ENCODE peak calls at places on chromosomes 6 and 20, in six cellular contexts. E, O, F, G, Z and B are unnamed samples.
A peak's percentile ranks its signal among the peaks of the same experiment; 100 is the strongest.

GRCh38 chr6:44512868-44513641 is 125.5 kb downstream of the CDC5L start:
- DNase-seq in E (no peak), O (no peak), F (no peak), G (no peak), Z (no peak), B (no peak)

GRCh38 chr20:46123482-46124245 is 5.5 kb downstream of the CD40 start:
- DNase-seq in E (no peak), O (no peak), F (no peak), G (no peak), Z (no peak), B (no peak)

GRCh38 chr6:145071836-145072235 is 663.5 kb downstream of the EPM2A start:
- DNase-seq in E (no peak), O (no peak), F (no peak), G (no peak), Z (no peak), B (no peak)

GRCh38 chr6:6319947-6320811 is at the start of gene F13A1:
- DNase-seq in E (no peak), O (no peak), F (no peak), G (no peak), Z (peak; percentile 28), B (no peak)

GRCh38 chr20:46011631-46012482 is 3.1 kb downstream of the MMP9 start:
- DNase-seq in E (no peak), O (peak; percentile 53), F (no peak), G (no peak), Z (peak; percentile 82), B (peak; percentile 44)

GRCh38 chr20:59994697-59995122 is 36.5 kb downstream of the CDH26 start:
- DNase-seq in E (no peak), O (peak; percentile 35), F (no peak), G (no peak), Z (no peak), B (no peak)

GRCh38 chr6:20608371-20608770 is 74.1 kb downstream of the CDKAL1 start:
- DNase-seq in E (no peak), O (no peak), F (no peak), G (no peak), Z (no peak), B (no peak)

GRCh38 chr6:13655700-13656099 is 40.6 kb downstream of the NOL7 start:
- DNase-seq in E (no peak), O (no peak), F (no peak), G (no peak), Z (no peak), B (no peak)

GRCh38 chr6:42423244-42423643 is 28.5 kb downstream of the TRERF1 start:
- DNase-seq in E (no peak), O (no peak), F (no peak), G (no peak), Z (no peak), B (peak; percentile 11)